ENCODE peak calls at places on chromosome 6, in six cellular contexts. X is mucosa of descending colon, I is SK-N-SH, T is mammary epithelial cell, E is PC-3, Z is stomach. J is an unnamed sample.

GRCh38 chr6:144063744-144064401 is 31.5 kb downstream of the SF3B5 start:
- DNase-seq in T (peak), I (peak), Z (peak), X (peak), E (peak), J (no peak)

GRCh38 chr6:170178561-170179477 is 112.1 kb downstream of the DLL1 start:
- DNase-seq in I (peak), E (peak), T (peak), Z (peak), X (peak), J (no peak)

GRCh38 chr6:111730835-111731234 is 125.2 kb upstream of the TRAF3IP2 start:
- DNase-seq in X (no peak), Z (peak), T (no peak), I (no peak), E (no peak), J (no peak)

GRCh38 chr6:72466971-72467566 is 154.8 kb upstream of the KCNQ5 start:
- DNase-seq in I (no peak), Z (no peak), X (no peak), T (no peak), E (no peak), J (no peak)

GRCh38 chr6:145964948-145965366 is 799 bp upstream of the SHPRH start:
- DNase-seq in T (no peak), I (no peak), X (no peak), E (no peak), Z (no peak), J (no peak)

GRCh38 chr6:157929765-157930319 is 51.8 kb upstream of the SYNJ2 start:
- DNase-seq in Z (no peak), E (no peak), X (no peak), T (no peak), I (no peak), J (no peak)

GRCh38 chr6:43953794-43954310 is 173.4 kb downstream of the MRPL14 start:
- DNase-seq in T (no peak), Z (no peak), E (no peak), X (no peak), I (peak), J (no peak)

GRCh38 chr6:52534966-52535390 is 41.9 kb downstream of the TRAM2 start:
- DNase-seq in I (no peak), X (no peak), E (no peak), T (no peak), Z (no peak), J (no peak)

GRCh38 chr6:112636650-112637260 is 289.6 kb downstream of the RFPL4B start:
- DNase-seq in X (no peak), T (no peak), E (peak), Z (no peak), I (no peak), J (no peak)

GRCh38 chr6:47179286-47179685 is 130.4 kb downstream of the TNFRSF21 start:
- DNase-seq in T (peak), I (no peak), Z (no peak), X (no peak), E (no peak), J (no peak)

GRCh38 chr6:42929928-42930360 is 664 bp downstream of the CNPY3 start:
- DNase-seq in X (no peak), T (peak), I (peak), Z (peak), E (peak), J (no peak)

GRCh38 chr6:3337521-3338350 is 79.0 kb downstream of the PSMG4 start:
- DNase-seq in X (no peak), T (no peak), I (no peak), Z (no peak), E (peak), J (no peak)

GRCh38 chr6:83885984-83886383 is 26.5 kb downstream of the CYB5R4 start:
- DNase-seq in X (no peak), T (no peak), Z (no peak), E (no peak), I (no peak), J (no peak)

GRCh38 chr6:133198725-133199124 is 42.4 kb upstream of the EYA4 start:
- DNase-seq in E (peak), X (no peak), I (no peak), Z (no peak), T (peak), J (no peak)

GRCh38 chr6:138188278-138188923 is 26.7 kb downstream of the ARFGEF3 start:
- DNase-seq in E (peak), Z (peak), X (no peak), T (peak), I (no peak), J (no peak)

GRCh38 chr6:44039191-44039719 is 88.0 kb downstream of the MRPL14 start:
- DNase-seq in X (peak), I (no peak), Z (no peak), E (no peak), T (no peak), J (no peak)

DNA sequence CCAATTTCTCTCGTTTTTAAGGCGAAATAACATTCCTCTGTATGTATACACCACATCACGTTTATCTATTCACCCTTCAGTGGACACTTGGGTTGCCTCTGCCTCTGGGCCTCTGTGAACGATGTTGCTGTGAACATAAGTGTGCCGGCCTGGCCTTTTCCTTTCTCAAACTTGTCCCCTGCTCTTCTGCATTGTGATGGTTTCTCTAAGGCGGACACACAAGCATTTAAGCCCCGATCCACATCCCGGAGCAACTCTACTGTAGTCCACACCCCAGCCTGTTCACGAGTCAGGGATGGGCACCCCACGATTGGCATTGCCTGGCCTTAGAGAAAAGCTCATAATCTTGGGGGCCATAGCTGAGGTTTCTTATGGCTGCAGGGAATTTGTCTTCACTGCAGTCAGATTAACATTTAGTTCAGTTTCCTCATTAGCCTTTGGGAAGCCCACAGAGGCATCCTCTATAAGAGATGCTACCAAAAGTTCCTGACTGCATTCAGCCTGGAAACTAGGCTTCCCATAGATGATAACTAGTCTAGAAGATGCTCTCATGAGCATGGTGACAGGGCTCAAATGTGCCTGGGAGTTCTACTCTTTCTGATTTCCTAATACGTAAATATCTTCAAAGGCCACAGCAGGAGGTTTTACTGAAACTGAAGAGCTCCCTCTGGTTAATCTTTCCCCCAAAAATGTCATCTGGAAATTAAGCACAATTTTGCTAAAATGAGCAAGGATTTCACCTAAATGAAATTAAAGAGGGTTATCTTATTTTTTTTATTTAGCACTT is 772 bp downstream of the ZC3H12D start:
- DNase-seq in X (no peak), E (no peak), I (no peak), Z (no peak), T (no peak), J (no peak)
- H3K4me3 ChIP-seq in X (no peak), E (no peak), I (no peak), Z (no peak), T (no peak), J (no peak)

GRCh38 chr6:118722820-118723526 is 71.6 kb upstream of the CEP85L start:
- DNase-seq in T (peak), X (no peak), Z (no peak), I (no peak), E (peak), J (no peak)

GRCh38 chr6:118720125-118720473 is 68.7 kb upstream of the CEP85L start:
- DNase-seq in X (no peak), Z (no peak), E (no peak), T (no peak), I (no peak), J (no peak)

GRCh38 chr6:118724211-118724610 is 72.8 kb upstream of the CEP85L start:
- DNase-seq in T (no peak), X (no peak), E (no peak), Z (no peak), I (no peak), J (no peak)

GRCh38 chr6:118725944-118726343 is 74.6 kb upstream of the CEP85L start:
- DNase-seq in E (no peak), X (no peak), Z (no peak), T (no peak), I (no peak), J (no peak)
- TF ChIP-seq CTCF in E (no peak), X (no peak), Z (no peak), T (no peak), I (no peak), J (no peak)

GRCh38 chr6:142942238-142942637 is 2.7 kb downstream of the HIVEP2 start:
- DNase-seq in Z (no peak), X (no peak), I (no peak), T (no peak), E (no peak), J (no peak)
- H3K4me3 ChIP-seq in Z (no peak), X (no peak), I (no peak), T (no peak), E (peak), J (no peak)

GRCh38 chr6:26260110-26260637 is 104.8 kb upstream of the BTN3A2 start:
- DNase-seq in Z (no peak), E (no peak), T (no peak), I (no peak), X (no peak), J (no peak)

GRCh38 chr6:26258199-26258977 is 106.6 kb upstream of the BTN3A2 start:
- DNase-seq in Z (no peak), X (no peak), E (peak), I (no peak), T (no peak), J (no peak)

GRCh38 chr6:26260791-26261484 is 104.1 kb upstream of the BTN3A2 start:
- DNase-seq in T (no peak), I (no peak), Z (no peak), X (no peak), E (no peak), J (no peak)

GRCh38 chr6:26254666-26255176 is 110.3 kb upstream of the BTN3A2 start:
- DNase-seq in T (no peak), Z (no peak), E (no peak), I (no peak), X (no peak), J (no peak)

GRCh38 chr6:26257272-26257671 is 107.7 kb upstream of the BTN3A2 start:
- DNase-seq in Z (no peak), I (no peak), T (no peak), E (no peak), X (no peak), J (no peak)
- TF ChIP-seq CTCF in Z (no peak), I (no peak), T (no peak), E (no peak), X (no peak), J (no peak)

GRCh38 chr6:31114540-31114876 is at the start of gene PSORS1C1:
- DNase-seq in T (peak), Z (peak), X (peak), I (no peak), E (peak), J (peak)

GRCh38 chr6:31114970-31115849 is 610 bp downstream of the PSORS1C1 start:
- DNase-seq in I (no peak), T (peak), E (peak), Z (no peak), X (no peak), J (peak)

GRCh38 chr6:31116661-31117385 is 2.2 kb downstream of the PSORS1C1 start:
- DNase-seq in T (no peak), I (no peak), X (no peak), E (no peak), Z (no peak), J (no peak)

GRCh38 chr6:31113861-31114539 is 600 bp upstream of the PSORS1C1 start:
- DNase-seq in X (no peak), I (no peak), E (no peak), T (no peak), Z (no peak), J (no peak)

GRCh38 chr6:31115941-31116560 is 1.5 kb downstream of the PSORS1C1 start:
- DNase-seq in T (no peak), Z (no peak), X (no peak), I (no peak), E (no peak), J (no peak)
- H3K4me3 ChIP-seq in T (peak), Z (no peak), X (no peak), I (no peak), E (no peak), J (peak)

DNA sequence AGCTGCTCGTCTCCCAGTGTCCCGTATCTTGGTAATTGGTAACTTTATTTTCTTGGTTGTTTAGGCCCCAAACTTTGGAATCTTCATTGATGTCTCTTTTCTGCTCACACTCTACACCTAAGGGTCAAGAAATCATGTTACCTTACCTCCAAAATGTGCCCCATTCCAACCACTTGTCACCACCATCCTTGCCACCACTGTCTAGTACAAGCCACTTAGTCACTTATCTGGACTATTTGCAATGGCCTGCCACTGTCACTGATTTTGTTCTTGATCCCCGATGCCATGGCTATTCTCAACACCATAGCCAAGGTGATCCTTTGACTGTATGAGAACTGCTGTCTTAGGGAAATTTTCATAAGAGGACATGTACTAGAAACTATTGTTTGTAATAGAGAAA is 46.0 kb upstream of the SLC22A16 start:
- DNase-seq in T (no peak), Z (no peak), E (no peak), I (no peak), X (no peak), J (no peak)
- TF ChIP-seq CTCF in T (no peak), Z (no peak), E (no peak), I (no peak), X (no peak), J (no peak)

DNA sequence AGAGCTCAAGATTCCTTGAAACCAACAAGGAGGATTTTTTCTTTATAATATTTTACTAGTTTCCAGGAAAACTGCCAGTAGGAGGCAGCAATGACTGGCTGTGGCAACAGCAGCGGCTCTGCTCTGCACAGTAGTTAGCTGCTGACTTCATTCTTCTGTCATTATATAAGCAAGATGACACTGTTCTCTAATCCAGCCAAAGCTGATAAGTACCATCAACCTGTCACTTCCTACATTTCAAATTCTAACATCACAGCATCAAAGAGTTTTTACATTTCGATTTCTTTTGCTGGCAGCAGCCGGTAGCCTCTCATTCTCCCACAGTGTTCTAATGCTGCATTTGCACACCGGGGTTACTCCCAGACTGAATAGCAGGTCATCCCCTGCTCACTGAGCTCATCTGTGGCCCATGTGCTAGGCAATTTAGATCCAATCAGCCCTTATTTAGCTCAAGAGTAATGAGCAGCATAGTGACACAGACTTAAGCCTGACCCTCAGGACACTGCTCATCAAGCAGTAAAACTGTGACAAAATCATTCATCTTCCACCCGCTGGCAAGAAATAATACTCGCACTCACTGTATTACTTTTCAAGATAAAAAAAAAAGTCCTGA is 67.8 kb downstream of the MMS22L start:
- DNase-seq in X (no peak), T (peak), Z (no peak), E (peak), I (peak), J (peak)
- H3K4me3 ChIP-seq in X (no peak), T (no peak), Z (no peak), E (no peak), I (no peak), J (no peak)

GRCh38 chr6:71289039-71289801 is 609 bp downstream of the OGFRL1 start:
- DNase-seq in Z (no peak), T (no peak), E (peak), X (peak), I (peak), J (no peak)

GRCh38 chr6:71287038-71287437 is 1.6 kb upstream of the OGFRL1 start:
- DNase-seq in E (no peak), I (no peak), X (no peak), Z (no peak), T (no peak), J (no peak)

GRCh38 chr6:71287926-71288227 is 734 bp upstream of the OGFRL1 start:
- DNase-seq in T (no peak), X (no peak), I (no peak), E (no peak), Z (no peak), J (no peak)

GRCh38 chr6:71289802-71290175 is 1.2 kb downstream of the OGFRL1 start:
- DNase-seq in I (no peak), Z (no peak), E (no peak), T (no peak), X (no peak), J (no peak)

GRCh38 chr6:71288228-71289038 is at the start of gene OGFRL1:
- DNase-seq in Z (peak), T (peak), X (peak), I (peak), E (peak), J (no peak)
- TF ChIP-seq CTCF in Z (no peak), T (peak), X (peak), I (no peak), E (no peak), J (no peak)

GRCh38 chr6:1390805-1391511 is 1.6 kb downstream of the FOXF2 start:
- DNase-seq in Z (no peak), I (no peak), T (no peak), E (no peak), X (no peak), J (no peak)

GRCh38 chr6:1392813-1393640 is 3.7 kb downstream of the FOXF2 start:
- DNase-seq in I (no peak), E (no peak), Z (peak), X (no peak), T (no peak), J (no peak)

GRCh38 chr6:1390071-1390804 is 862 bp downstream of the FOXF2 start:
- DNase-seq in Z (no peak), T (peak), X (no peak), E (no peak), I (no peak), J (no peak)

GRCh38 chr6:1393641-1394283 is 4.4 kb downstream of the FOXF2 start:
- DNase-seq in Z (peak), E (no peak), I (no peak), T (no peak), X (no peak), J (no peak)

DNA sequence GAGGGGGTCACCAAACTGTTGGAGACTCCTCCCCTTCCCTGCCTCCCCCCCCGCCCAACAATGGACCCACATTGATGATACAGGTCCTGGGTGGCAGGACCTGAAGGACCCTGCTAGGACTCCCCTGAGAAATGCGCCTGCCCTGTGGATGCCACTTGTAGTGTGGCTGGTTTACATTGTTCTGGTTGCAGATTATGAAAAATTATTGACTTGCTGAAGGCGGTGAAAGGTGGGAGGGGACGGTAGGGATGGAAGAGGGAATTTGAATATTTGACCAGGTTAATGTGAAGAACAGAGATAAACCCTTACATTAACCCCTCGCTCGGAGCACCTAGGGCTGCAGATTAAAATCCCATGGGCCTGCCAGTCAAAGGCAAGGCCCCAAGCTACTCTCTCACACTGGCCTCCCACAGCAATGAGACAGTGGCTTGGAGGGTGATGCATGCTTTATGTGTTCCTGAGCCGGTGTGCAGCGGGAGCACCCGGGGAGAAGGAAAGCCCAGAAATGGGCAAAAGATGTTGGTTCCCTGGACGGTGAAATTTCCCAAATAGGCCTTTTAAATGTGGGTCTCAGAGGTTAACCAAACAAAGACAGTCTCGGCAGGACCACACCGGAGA is 2.4 kb downstream of the FOXF2 start:
- DNase-seq in Z (no peak), X (no peak), I (no peak), E (no peak), T (no peak), J (no peak)
- H3K4me3 ChIP-seq in Z (peak), X (no peak), I (no peak), E (no peak), T (no peak), J (no peak)

GRCh38 chr6:17283074-17283473 is 1.9 kb downstream of the RBM24 start:
- DNase-seq in X (no peak), I (no peak), E (no peak), Z (no peak), T (no peak), J (no peak)

GRCh38 chr6:17280552-17281090 is 540 bp upstream of the RBM24 start:
- DNase-seq in I (peak), T (no peak), X (peak), Z (peak), E (no peak), J (no peak)

GRCh38 chr6:17280138-17280537 is 1.0 kb upstream of the RBM24 start:
- DNase-seq in T (no peak), X (no peak), I (no peak), E (no peak), Z (no peak), J (no peak)

GRCh38 chr6:17281100-17281496 is at the start of gene RBM24:
- DNase-seq in E (peak), I (peak), X (peak), T (peak), Z (peak), J (no peak)

GRCh38 chr6:17281497-17282481 is 628 bp downstream of the RBM24 start:
- DNase-seq in X (peak), E (no peak), I (peak), Z (no peak), T (no peak), J (no peak)
- TF ChIP-seq CTCF in X (no peak), E (no peak), I (no peak), Z (no peak), T (no peak), J (no peak)

J was measured in epithelial cell of proximal tubule.